ENCODE peak calls at places on chromosomes 13 and 19, in four cellular contexts. One of them, this sample, is unnamed.

GRCh38 chr19:5086725-5087439 is 118.0 kb downstream of the KDM4B start:
- DNase-seq in uterus: no peak
- DNase-seq in occipital lobe: no peak
- DNase-seq in AG10803: no peak
- DNase-seq in this sample: peak; percentile 92

GRCh38 chr19:5192568-5192967 is 148.0 kb downstream of the PTPRS start:
- DNase-seq in uterus: no peak
- DNase-seq in occipital lobe: no peak
- DNase-seq in AG10803: no peak
- DNase-seq in this sample: no peak

GRCh38 chr13:73943965-73944233 is 190.3 kb downstream of the KLF12 start:
- DNase-seq in uterus: no peak
- DNase-seq in occipital lobe: no peak
- DNase-seq in AG10803: no peak
- DNase-seq in this sample: no peak

GRCh38 chr13:65336106-65336603 is 1894.0 kb downstream of the PCDH9 start:
- DNase-seq in uterus: no peak
- DNase-seq in occipital lobe: no peak
- DNase-seq in AG10803: no peak
- DNase-seq in this sample: no peak

GRCh38 chr13:98143601-98144500 is 957 bp downstream of the FARP1 start:
- DNase-seq in uterus: peak; percentile 31
- DNase-seq in occipital lobe: peak; percentile 17
- DNase-seq in AG10803: peak; percentile 66
- DNase-seq in this sample: peak; percentile 70

GRCh38 chr19:11539495-11540365 is 1.1 kb downstream of the CNN1 start:
- DNase-seq in uterus: peak; percentile 73
- DNase-seq in occipital lobe: no peak
- DNase-seq in AG10803: no peak
- DNase-seq in this sample: peak; percentile 66

GRCh38 chr19:49486232-49486631 is 1.2 kb upstream of the RPL13A start:
- DNase-seq in uterus: no peak
- DNase-seq in occipital lobe: no peak
- DNase-seq in AG10803: no peak
- DNase-seq in this sample: no peak

GRCh38 chr19:16200038-16200775 is 2.5 kb downstream of the AP1M1 start:
- DNase-seq in uterus: no peak
- DNase-seq in occipital lobe: no peak
- DNase-seq in AG10803: peak; percentile 78
- DNase-seq in this sample: peak; percentile 12

GRCh38 chr19:29926801-29927200 is 15.2 kb upstream of the URI1 start:
- DNase-seq in uterus: no peak
- DNase-seq in occipital lobe: no peak
- DNase-seq in AG10803: no peak
- DNase-seq in this sample: no peak

GRCh38 chr13:33251131-33251629 is 34.4 kb downstream of the STARD13 start:
- DNase-seq in uterus: peak; percentile 36
- DNase-seq in occipital lobe: peak; percentile 32
- DNase-seq in AG10803: peak; percentile 98
- DNase-seq in this sample: no peak

GRCh38 chr13:22077205-22077683 is 406.4 kb downstream of the FGF9 start:
- DNase-seq in uterus: no peak
- DNase-seq in occipital lobe: no peak
- DNase-seq in AG10803: no peak
- DNase-seq in this sample: no peak

GRCh38 chr13:97367016-97367415 is 67.0 kb upstream of the RAP2A start:
- DNase-seq in uterus: peak; percentile 15
- DNase-seq in occipital lobe: no peak
- DNase-seq in AG10803: peak; percentile 69
- DNase-seq in this sample: peak; percentile 60

GRCh38 chr13:92566767-92567166 is 659.8 kb upstream of the GPC6 start:
- DNase-seq in uterus: no peak
- DNase-seq in occipital lobe: no peak
- DNase-seq in AG10803: no peak
- DNase-seq in this sample: no peak

GRCh38 chr13:72565893-72566292 is 161.5 kb downstream of the MZT1 start:
- DNase-seq in uterus: no peak
- DNase-seq in occipital lobe: no peak
- DNase-seq in AG10803: peak; percentile 12
- DNase-seq in this sample: peak; percentile 67

GRCh38 chr19:5418676-5419075 is 36.5 kb upstream of the ZNRF4 start:
- DNase-seq in uterus: no peak
- DNase-seq in occipital lobe: no peak
- DNase-seq in AG10803: no peak
- DNase-seq in this sample: no peak

GRCh38 chr19:35027851-35028599 is 2.2 kb upstream of the SCN1B start:
- DNase-seq in uterus: no peak
- DNase-seq in occipital lobe: no peak
- DNase-seq in AG10803: peak; percentile 37
- DNase-seq in this sample: no peak

GRCh38 chr13:40813662-40814454 is 24.4 kb downstream of the SLC25A15 start:
- DNase-seq in uterus: no peak
- DNase-seq in occipital lobe: no peak
- DNase-seq in AG10803: no peak
- DNase-seq in this sample: no peak

GRCh38 chr13:28034256-28034655 is 45.8 kb upstream of the URAD start:
- DNase-seq in uterus: no peak
- DNase-seq in occipital lobe: no peak
- DNase-seq in AG10803: no peak
- DNase-seq in this sample: no peak

GRCh38 chr13:112233256-112233655 is 142.9 kb upstream of the SPACA7 start:
- DNase-seq in uterus: no peak
- DNase-seq in occipital lobe: no peak
- DNase-seq in AG10803: no peak
- DNase-seq in this sample: no peak

GRCh38 chr19:41479757-41480191 is 36.8 kb downstream of the ERICH4 start:
- DNase-seq in uterus: no peak
- DNase-seq in occipital lobe: no peak
- DNase-seq in AG10803: no peak
- DNase-seq in this sample: peak; percentile 18

GRCh38 chr13:44755872-44756271 is 179.7 kb upstream of the TSC22D1 start:
- DNase-seq in uterus: no peak
- DNase-seq in occipital lobe: no peak
- DNase-seq in AG10803: peak; percentile 56
- DNase-seq in this sample: no peak

GRCh38 chr13:30026093-30026492 is 175.7 kb upstream of the UBL3 start:
- DNase-seq in uterus: no peak
- DNase-seq in occipital lobe: no peak
- DNase-seq in AG10803: peak; percentile 85
- DNase-seq in this sample: no peak

GRCh38 chr13:28329395-28330158 is 165.4 kb downstream of the FLT1 start:
- DNase-seq in uterus: peak; percentile 22
- DNase-seq in occipital lobe: no peak
- DNase-seq in AG10803: peak; percentile 97
- DNase-seq in this sample: peak; percentile 56

GRCh38 chr19:38685666-38686529 is 38.4 kb downstream of the ACTN4 start:
- DNase-seq in uterus: no peak
- DNase-seq in occipital lobe: no peak
- DNase-seq in AG10803: peak; percentile 53
- DNase-seq in this sample: peak; percentile 78

GRCh38 chr19:11238041-11238440 is 1.4 kb upstream of the ANGPTL8 start:
- DNase-seq in uterus: no peak
- DNase-seq in occipital lobe: no peak
- DNase-seq in AG10803: no peak
- DNase-seq in this sample: no peak

GRCh38 chr13:32427852-32428580 is at the start of gene N4BP2L1:
- DNase-seq in uterus: peak; percentile 75
- DNase-seq in occipital lobe: peak; percentile 75
- DNase-seq in AG10803: peak; percentile 31
- DNase-seq in this sample: peak; percentile 93

GRCh38 chr13:53338760-53339159 is 310.1 kb downstream of the OLFM4 start:
- DNase-seq in uterus: no peak
- DNase-seq in occipital lobe: no peak
- DNase-seq in AG10803: no peak
- DNase-seq in this sample: no peak

This sample was measured in left kidney.